ENCODE peak calls at places on chromosomes 6 and 20, in nine cellular contexts. E, V, M, U, C, R, B, L and H are unnamed samples.

GRCh38 chr20:62953167-62953838 is 794 bp downstream of the SLC17A9 start:
- DNase-seq in E (no peak), R (peak; percentile 68), U (no peak), L (no peak), M (no peak), B (no peak), C (peak; percentile 55), V (no peak), H (no peak)

GRCh38 chr6:44072959-44073611 is 54.2 kb downstream of the MRPL14 start:
- DNase-seq in R (peak; percentile 90), C (peak; percentile 89), M (peak; percentile 95), V (peak; percentile 95), B (peak; percentile 49), L (peak; percentile 75), E (peak; percentile 77), U (peak; percentile 84), H (peak; percentile 74)

GRCh38 chr6:85390775-85391174 is 59.1 kb upstream of the NT5E start:
- DNase-seq in B (no peak), L (peak; percentile 54), R (no peak), V (no peak), E (no peak), U (no peak), M (no peak), C (no peak), H (no peak)

GRCh38 chr6:75126518-75126917 is 79.3 kb downstream of the COL12A1 start:
- DNase-seq in V (peak; percentile 72), L (no peak), U (no peak), R (no peak), B (no peak), C (no peak), E (no peak), M (no peak), H (no peak)

GRCh38 chr6:80348263-80348662 is 241.8 kb downstream of the BCKDHB start:
- DNase-seq in E (no peak), V (no peak), B (no peak), C (no peak), L (peak; percentile 85), R (no peak), U (no peak), M (no peak), H (no peak)

GRCh38 chr6:39903656-39904055 is 30.6 kb downstream of the MOCS1 start:
- DNase-seq in B (no peak), M (no peak), U (no peak), R (no peak), V (no peak), C (no peak), E (no peak), L (no peak), H (no peak)

GRCh38 chr20:31573555-31574295 is 31.4 kb upstream of the ID1 start:
- DNase-seq in U (peak; percentile 75), V (no peak), C (no peak), R (peak; percentile 68), B (no peak), E (no peak), M (no peak), L (peak; percentile 23), H (no peak)

GRCh38 chr6:15453622-15454021 is 207.8 kb downstream of the JARID2 start:
- DNase-seq in E (no peak), R (peak; percentile 83), L (no peak), B (no peak), C (peak; percentile 63), V (no peak), U (no peak), M (no peak), H (no peak)

GRCh38 chr20:35283441-35284266 is 918 bp downstream of the EIF6 start:
- DNase-seq in U (no peak), M (no peak), B (no peak), E (no peak), L (no peak), R (no peak), V (no peak), C (no peak), H (no peak)

GRCh38 chr6:165915022-165915770 is 252.2 kb upstream of the PDE10A start:
- DNase-seq in L (no peak), U (no peak), B (no peak), M (no peak), V (no peak), C (no peak), R (no peak), E (no peak), H (no peak)

GRCh38 chr6:148513145-148514071 is 170.8 kb downstream of the SASH1 start:
- DNase-seq in R (no peak), V (no peak), B (no peak), E (no peak), L (no peak), U (no peak), C (peak; percentile 67), M (no peak), H (no peak)

GRCh38 chr20:50654899-50655298 is 36.4 kb downstream of the RIPOR3 start:
- DNase-seq in V (peak; percentile 67), R (peak; percentile 77), L (peak; percentile 36), C (no peak), E (no peak), B (no peak), M (no peak), U (no peak), H (no peak)

GRCh38 chr6:19692506-19693298 is 144.5 kb upstream of the ID4 start:
- DNase-seq in C (no peak), V (no peak), E (no peak), U (no peak), M (no peak), L (no peak), B (no peak), R (no peak), H (no peak)

GRCh38 chr6:133430530-133430929 is 189.4 kb downstream of the EYA4 start:
- DNase-seq in R (no peak), U (no peak), B (no peak), V (no peak), C (no peak), E (no peak), M (no peak), L (no peak), H (no peak)

GRCh38 chr6:152863618-152864326 is 113.2 kb downstream of the VIP start:
- DNase-seq in L (peak; percentile 52), C (no peak), M (peak; percentile 38), B (no peak), V (peak; percentile 78), R (no peak), E (peak; percentile 51), U (peak; percentile 74), H (peak; percentile 65)

DNA sequence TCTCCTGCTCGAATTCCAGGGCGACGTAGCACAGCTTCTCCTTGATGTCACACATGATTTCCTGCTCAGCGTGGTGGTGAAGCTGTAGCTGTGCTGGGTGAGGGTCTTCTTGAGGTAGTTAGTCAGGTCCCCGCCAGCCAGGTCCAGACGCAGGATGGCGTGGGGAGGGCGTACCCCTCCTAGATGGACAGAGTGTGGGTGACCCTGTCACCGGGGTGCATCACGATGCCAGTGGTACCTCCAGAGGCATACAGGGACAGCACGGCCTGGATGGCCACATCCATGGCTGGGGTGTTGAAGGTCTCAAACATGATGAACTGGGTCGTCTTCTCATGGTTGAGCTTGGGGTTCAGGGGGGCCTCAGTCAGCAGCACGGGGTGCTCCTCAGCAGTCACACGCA is 110.2 kb upstream of the CNR1 start:
- DNase-seq in B (no peak), V (no peak), E (no peak), C (no peak), U (no peak), L (no peak), R (no peak), M (no peak), H (no peak)
- TF ChIP-seq CTCF in B (no peak), V (no peak), E (no peak), C (no peak), U (no peak), L (no peak), R (no peak), M (no peak), H (no peak)

DNA sequence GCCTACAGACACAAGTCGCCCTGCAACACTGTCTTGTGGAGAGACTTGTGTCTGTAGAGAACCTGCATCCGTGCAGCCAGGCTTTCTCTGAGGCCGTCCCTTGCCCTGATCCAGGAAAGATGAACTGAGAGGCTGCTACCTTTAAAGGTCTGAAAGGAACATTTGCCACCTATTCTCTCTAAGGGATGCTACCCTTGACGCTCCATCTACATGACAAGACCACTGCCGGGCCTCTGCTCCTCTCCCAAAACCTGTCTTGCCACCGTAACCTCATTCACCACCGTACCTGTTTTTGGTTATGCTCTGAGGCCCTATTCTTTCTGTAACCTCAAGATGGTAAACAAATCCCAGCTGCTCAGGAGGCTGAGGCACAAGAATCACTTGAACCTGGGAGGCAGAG is 73.9 kb downstream of the FOXF2 start:
- DNase-seq in B (no peak), M (no peak), L (no peak), R (no peak), E (no peak), C (no peak), V (no peak), U (no peak), H (no peak)
- TF ChIP-seq CTCF in B (no peak), M (no peak), L (no peak), R (no peak), E (no peak), C (no peak), V (no peak), U (no peak), H (no peak)

GRCh38 chr20:362271-363254 is 15.7 kb downstream of the NRSN2 start:
- DNase-seq in L (peak; percentile 65), V (peak; percentile 89), E (no peak), B (no peak), C (peak; percentile 82), U (peak; percentile 99), R (peak; percentile 86), M (peak; percentile 44), H (no peak)
- TF ChIP-seq CTCF in L (peak; percentile 55), V (peak; percentile 55), E (no peak), B (no peak), C (peak; percentile 17), U (peak; percentile 86), R (no peak), M (no peak), H (no peak)

GRCh38 chr6:54702772-54703171 is 143.8 kb upstream of the FAM83B start:
- DNase-seq in C (no peak), L (no peak), R (no peak), E (no peak), V (peak; percentile 3), B (no peak), M (no peak), U (no peak), H (no peak)
- TF ChIP-seq CTCF in C (no peak), L (no peak), R (no peak), E (no peak), V (no peak), B (no peak), M (no peak), U (no peak), H (no peak)